ENCODE peak calls at places on chromosomes 4 and X, in ten cellular contexts. C, F, B, H, I, K, T, P, G and E are unnamed samples. For H3K4me1 and H3K9me3, the result is how much of the 10 kb centered on the place peaks cover.

GRCh38 chr4:73311428-73311827 is 52.8 kb upstream of the ANKRD17 start:
- DNase-seq in F (no peak), G (no peak), H (no peak), T (no peak), B (no peak), K (no peak), C (no peak), P (no peak), I (no peak), E (no peak)

GRCh38 chr4:6273661-6273990 is 4.0 kb downstream of the WFS1 start:
- DNase-seq in G (no peak), P (no peak), T (no peak), C (no peak), B (no peak), F (no peak), K (no peak), I (no peak), H (no peak), E (no peak)

GRCh38 chr4:36086387-36086786 is 157.9 kb downstream of the ARAP2 start:
- DNase-seq in F (no peak), G (no peak), B (no peak), K (no peak), T (no peak), P (no peak), C (no peak), H (no peak), I (no peak), E (no peak)

GRCh38 chr4:3291969-3292570 is 751 bp upstream of the RGS12 start:
- DNase-seq in T (peak), P (peak), C (peak), H (peak), K (no peak), B (peak), G (peak), F (peak), I (peak), E (peak)

GRCh38 chrX:27555514-27555913 is 34.6 kb upstream of the DCAF8L2 start:
- DNase-seq in F (peak), I (no peak), H (no peak), T (no peak), P (no peak), C (no peak), B (no peak), K (no peak), G (no peak), E (no peak)

GRCh38 chr4:149781150-149781549 is 34.5 kb downstream of the IQCM start:
- DNase-seq in C (no peak), I (no peak), F (no peak), P (no peak), G (no peak), K (no peak), T (no peak), B (no peak), H (no peak), E (no peak)

GRCh38 chrX:71814123-71814912 is 51.2 kb downstream of the CXorf49B start:
- DNase-seq in T (no peak), B (no peak), H (no peak), G (no peak), C (no peak), F (no peak), I (no peak), P (peak), K (no peak), E (no peak)

GRCh38 chr4:176036585-176037205 is 28.9 kb upstream of the WDR17 start:
- DNase-seq in H (no peak), T (no peak), B (no peak), K (no peak), P (no peak), F (no peak), G (no peak), C (no peak), I (no peak), E (no peak)

GRCh38 chr4:2741626-2742025 is 14.5 kb downstream of the TNIP2 start:
- DNase-seq in C (no peak), H (no peak), K (no peak), B (no peak), F (no peak), T (no peak), G (no peak), I (no peak), P (no peak), E (no peak)

GRCh38 chr4:79178770-79179169 is 147.1 kb downstream of the NAA11 start:
- DNase-seq in G (peak), I (peak), F (no peak), C (no peak), T (no peak), K (no peak), H (no peak), B (no peak), P (peak), E (peak)

GRCh38 chr4:53963786-53964185 is 100.6 kb downstream of the CHIC2 start:
- DNase-seq in H (no peak), F (no peak), P (no peak), I (no peak), B (no peak), K (no peak), G (no peak), C (no peak), T (no peak), E (no peak)

GRCh38 chr4:76233967-76234678 is 17.4 kb upstream of the FAM47E start:
- DNase-seq in K (no peak), B (no peak), F (no peak), T (no peak), P (no peak), H (no peak), I (no peak), C (no peak), G (no peak), E (no peak)

GRCh38 chr4:38284294-38285045 is 324.3 kb downstream of the PTTG2 start:
- DNase-seq in F (no peak), I (no peak), G (no peak), H (no peak), P (no peak), T (no peak), C (no peak), B (no peak), K (no peak), E (no peak)

GRCh38 chr4:127870688-127871087 is 10.0 kb upstream of the PLK4 start:
- DNase-seq in P (no peak), B (peak), T (no peak), H (no peak), F (no peak), I (no peak), G (no peak), C (no peak), K (no peak), E (no peak)

GRCh38 chr4:77818667-77819408 is at the start of gene CNOT6L:
- DNase-seq in G (peak), K (no peak), F (peak), P (peak), B (peak), T (peak), I (peak), C (peak), H (peak), E (peak)

GRCh38 chr4:961651-962230 is 11.6 kb downstream of the DGKQ start:
- DNase-seq in K (no peak), T (no peak), F (no peak), P (peak), C (peak), H (no peak), I (no peak), G (no peak), B (no peak), E (no peak)

GRCh38 chrX:49079489-49080428 is at the start of gene WDR45:
- DNase-seq in C (peak), G (peak), F (peak), B (peak), T (peak), P (peak), I (peak), K (peak), H (peak), E (peak)
- TF ChIP-seq POLR2A in C (peak), G (peak), F (peak), B (peak), T (peak), P (peak), I (peak), K (peak), H (peak), E (peak)

GRCh38 chr4:25856756-25857155 is 6.0 kb downstream of the SEL1L3 start:
- DNase-seq in P (no peak), C (no peak), B (no peak), I (no peak), F (no peak), T (no peak), H (no peak), K (no peak), G (no peak), E (no peak)
- H3K4me1 ChIP-seq in P (under half), C (under half), B (under half), I (under half), F (under half), T (half or more), H (under half), K (under half), G (under half), E (under half)

DNA sequence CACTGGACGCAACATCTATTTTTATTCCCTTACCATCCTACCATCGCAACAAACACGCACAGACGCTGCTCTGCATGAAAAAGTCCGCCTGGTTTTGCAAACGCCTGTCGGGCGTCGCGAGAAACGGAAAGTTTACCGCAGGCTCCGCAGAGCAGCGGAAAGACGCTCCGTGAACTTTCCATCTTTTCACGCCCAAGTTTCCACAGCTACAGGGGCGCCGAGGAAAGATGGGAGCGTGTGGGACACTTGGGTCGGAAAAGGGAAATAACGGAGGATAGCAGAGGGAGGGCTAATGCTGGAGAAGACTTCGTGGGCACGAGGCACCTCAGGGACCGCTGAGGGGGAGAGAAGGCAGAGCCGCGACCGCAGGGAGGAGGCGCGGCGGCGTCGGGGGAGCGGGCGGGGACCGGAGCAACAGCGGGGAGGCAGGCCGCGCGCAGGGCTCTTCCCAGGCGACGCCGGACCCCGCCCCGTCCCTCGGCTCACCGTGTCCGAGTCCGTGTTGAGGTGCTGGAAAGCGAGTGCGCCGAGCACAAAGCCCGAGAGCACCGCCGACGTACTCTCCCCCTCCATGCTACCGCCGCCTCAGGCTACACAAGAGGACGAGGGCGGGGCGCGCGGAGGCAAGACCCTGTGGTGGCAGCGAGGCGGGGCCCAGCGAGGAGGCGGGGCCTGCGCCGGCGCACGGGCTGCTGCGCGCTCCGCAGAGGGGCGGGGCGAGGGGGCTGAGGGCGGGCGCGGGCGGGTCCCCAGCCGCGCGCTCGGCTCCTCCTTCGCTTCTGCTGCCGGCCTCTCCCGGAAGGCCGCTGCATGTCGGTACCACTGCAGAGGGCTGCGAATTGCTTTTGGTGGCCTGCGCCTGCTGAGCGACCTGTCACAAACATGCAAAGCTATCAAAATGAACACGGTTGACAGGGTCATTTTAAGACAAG is at the start of gene ABRAXAS1:
- DNase-seq in I (peak), H (peak), T (peak), K (peak), F (peak), P (peak), B (peak), C (peak), G (peak), E (peak)
- H3K9me3 ChIP-seq in I (under half), H (under half), T (under half), K (under half), F (under half), P (under half), B (under half), C (under half), G (under half), E (under half)

GRCh38 chrX:107683124-107683895 is 55.0 kb downstream of the PRPS1 start:
- DNase-seq in I (peak), C (peak), T (peak), G (peak), F (no peak), H (no peak), P (peak), B (peak), K (no peak), E (no peak)

GRCh38 chrX:107686792-107687191 is 58.5 kb downstream of the PRPS1 start:
- DNase-seq in G (no peak), F (no peak), T (no peak), B (no peak), H (no peak), K (no peak), I (no peak), P (no peak), C (no peak), E (no peak)

GRCh38 chrX:107686026-107686425 is 57.7 kb downstream of the PRPS1 start:
- DNase-seq in F (no peak), P (no peak), C (no peak), K (no peak), G (no peak), H (no peak), B (no peak), I (no peak), T (no peak), E (no peak)

GRCh38 chrX:107683931-107684330 is 55.6 kb downstream of the PRPS1 start:
- DNase-seq in T (no peak), F (no peak), K (no peak), C (no peak), B (no peak), P (no peak), H (no peak), G (no peak), I (peak), E (no peak)

DNA sequence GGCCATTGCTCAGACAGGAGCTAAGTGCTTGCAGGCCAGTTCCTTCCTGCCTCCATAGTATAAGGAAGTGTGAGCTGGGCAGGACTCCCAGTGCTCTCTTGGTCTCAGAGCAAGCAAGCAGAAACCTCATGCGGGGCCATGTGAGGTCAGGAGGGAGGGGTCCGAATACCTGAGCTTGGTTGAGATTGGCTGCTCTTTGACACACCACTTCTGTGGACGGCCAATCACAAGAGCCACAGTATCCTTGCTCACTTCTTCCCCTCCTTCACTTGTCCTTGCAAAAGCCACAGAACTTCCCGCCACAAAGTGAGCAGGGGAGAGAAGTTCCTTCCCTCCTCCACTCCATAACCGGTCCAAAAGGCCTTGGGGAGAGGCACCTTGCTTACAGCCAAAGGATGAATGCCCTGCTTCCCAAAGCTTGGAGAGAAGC is 56.7 kb downstream of the PRPS1 start:
- DNase-seq in I (peak), P (peak), K (no peak), F (no peak), G (peak), T (peak), C (peak), H (peak), B (peak), E (peak)
- TF ChIP-seq POLR2A in I (peak), P (no peak), K (no peak), F (no peak), G (no peak), T (peak), C (no peak), H (no peak), B (no peak), E (no peak)

GRCh38 chr4:70969076-70969475 is 24.4 kb upstream of the DCK start:
- DNase-seq in I (no peak), G (no peak), B (no peak), P (no peak), K (no peak), C (no peak), T (no peak), F (no peak), H (no peak), E (no peak)
- H3K4me1 ChIP-seq in I (under half), G (under half), B (under half), P (under half), K (under half), C (under half), T (under half), F (under half), H (under half), E (under half)

GRCh38 chrX:133413218-133413925 is 1.9 kb downstream of the GPC4 start:
- DNase-seq in H (no peak), C (no peak), B (no peak), P (peak), K (no peak), I (peak), T (peak), F (no peak), G (no peak), E (peak)

GRCh38 chrX:133414399-133415275 is 652 bp downstream of the GPC4 start:
- DNase-seq in G (no peak), K (no peak), F (no peak), I (peak), C (no peak), B (no peak), P (peak), H (no peak), T (peak), E (no peak)

GRCh38 chrX:133412246-133412645 is 3.0 kb downstream of the GPC4 start:
- DNase-seq in K (no peak), C (no peak), I (no peak), T (no peak), B (no peak), P (no peak), H (no peak), G (no peak), F (no peak), E (no peak)

GRCh38 chrX:133410555-133410954 is 4.7 kb downstream of the GPC4 start:
- DNase-seq in C (no peak), F (no peak), P (no peak), K (no peak), B (no peak), H (no peak), G (no peak), I (no peak), T (no peak), E (no peak)

GRCh38 chrX:133412665-133413064 is 2.6 kb downstream of the GPC4 start:
- DNase-seq in I (no peak), B (no peak), G (no peak), H (no peak), P (no peak), F (no peak), T (no peak), C (no peak), K (no peak), E (no peak)
- H3K9me3 ChIP-seq in I (under half), B (under half), G (under half), H (under half), P (under half), F (under half), T (under half), C (under half), K (under half), E (under half)

GRCh38 chr4:70703695-70704332 is 15.5 kb downstream of the UTP3 start:
- DNase-seq in H (no peak), K (no peak), T (no peak), G (peak), I (peak), F (no peak), P (no peak), C (no peak), B (no peak), E (no peak)
- TF ChIP-seq POLR2A in H (no peak), K (no peak), T (no peak), G (no peak), I (no peak), F (no peak), P (no peak), C (no peak), B (no peak), E (no peak)

DNA sequence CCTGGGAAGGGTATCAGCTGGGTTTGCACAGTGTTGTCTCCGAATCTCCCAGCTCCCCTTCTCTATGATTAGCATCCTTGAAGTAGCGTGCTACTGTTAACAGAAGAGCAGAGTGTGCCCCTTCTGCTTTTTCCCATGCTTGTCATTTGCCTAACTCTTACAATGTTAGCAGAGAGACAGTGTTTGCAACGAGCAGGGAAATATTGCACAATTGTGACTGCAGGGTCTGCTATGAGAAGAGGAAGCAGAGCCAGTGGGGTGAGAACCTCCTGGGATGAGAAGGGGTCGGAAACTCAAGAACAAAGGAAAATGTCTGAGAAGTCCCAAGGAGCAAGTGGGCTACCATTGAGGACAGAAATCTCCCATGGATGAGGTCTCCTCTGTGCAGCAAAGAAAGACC is 7.8 kb upstream of the CHRNA9 start:
- DNase-seq in K (no peak), F (no peak), P (no peak), T (no peak), B (peak), C (no peak), G (no peak), H (no peak), I (no peak), E (no peak)
- H3K4me1 ChIP-seq in K (under half), F (under half), P (under half), T (under half), B (under half), C (under half), G (under half), H (under half), I (under half), E (under half)

DNA sequence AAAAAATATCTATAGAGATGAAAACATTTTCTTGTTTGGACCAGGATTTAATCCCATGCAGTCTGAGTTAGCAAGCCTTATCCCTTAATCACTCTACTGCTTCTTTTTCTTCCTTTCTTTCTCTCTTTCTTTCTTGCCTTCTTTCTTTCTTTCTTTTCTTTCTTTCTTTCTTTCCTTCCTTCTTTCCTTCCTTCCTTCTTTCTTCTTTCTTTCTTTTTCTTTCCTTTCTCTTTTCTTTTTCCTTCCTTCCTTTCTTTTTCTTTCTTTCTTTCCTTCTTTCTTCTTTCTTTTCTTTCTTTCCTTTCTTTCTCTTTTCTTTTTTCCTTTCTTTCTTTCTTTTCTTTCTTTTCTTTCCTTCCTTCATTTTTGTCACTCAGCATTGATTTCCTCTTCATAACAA is 434.6 kb downstream of the FAT4 start:
- DNase-seq in B (no peak), F (no peak), I (no peak), K (no peak), C (no peak), G (no peak), P (no peak), T (no peak), H (no peak), E (no peak)
- H3K9me3 ChIP-seq in B (under half), F (under half), I (under half), K (under half), C (under half), G (under half), P (under half), T (under half), H (under half), E (under half)

DNA sequence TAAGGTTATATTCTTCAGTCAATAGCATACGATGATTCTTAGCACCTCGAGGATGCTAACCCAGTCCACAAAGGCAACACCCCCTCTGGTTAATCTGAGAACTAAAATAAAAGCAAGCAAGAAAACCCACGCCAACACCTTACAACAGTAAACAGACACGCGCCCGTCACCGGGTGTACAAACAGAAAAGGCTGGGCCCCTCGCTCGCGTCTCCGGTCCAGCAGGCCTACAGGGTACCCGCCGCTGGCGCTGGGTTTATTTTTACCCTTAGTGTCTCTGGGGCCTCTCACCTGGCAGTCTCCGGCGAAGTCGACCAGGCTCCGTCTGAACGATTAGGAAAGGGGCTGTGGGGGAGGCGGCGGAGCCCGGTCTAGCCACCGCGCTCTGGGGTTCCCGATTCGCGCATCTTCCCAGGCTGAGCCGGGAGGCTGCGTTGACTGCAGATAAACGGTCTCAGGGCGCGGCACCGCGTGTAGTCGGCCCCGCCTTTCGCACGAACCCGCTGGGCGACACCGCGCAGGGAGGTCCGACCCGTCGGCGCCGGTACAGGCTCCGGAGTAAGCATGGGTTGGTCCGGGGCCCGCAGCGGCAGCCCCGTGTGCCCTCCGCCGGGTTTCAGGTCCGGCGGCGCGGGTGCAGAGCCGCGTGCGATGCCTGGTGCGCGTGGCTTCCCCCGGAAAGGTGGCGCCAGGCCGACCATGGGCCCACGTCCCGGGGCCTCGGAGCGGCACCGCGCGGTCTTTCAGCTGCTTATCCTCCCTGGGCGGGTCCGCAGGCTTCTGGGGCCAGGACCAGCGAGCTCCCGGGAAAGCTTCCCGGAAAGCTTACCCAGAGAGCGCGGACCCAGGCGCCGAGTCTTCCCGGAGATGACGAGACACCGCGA is at the start of gene SLC9B2:
- DNase-seq in T (peak), B (peak), K (no peak), I (peak), H (peak), G (peak), C (peak), P (peak), F (peak), E (peak)
- TF ChIP-seq POLR2A in T (peak), B (no peak), K (peak), I (no peak), H (no peak), G (peak), C (no peak), P (no peak), F (peak), E (peak)